ENCODE peak calls at places on chromosomes 13 and 19, in eight cellular contexts. One of them, this sample, is unnamed.

GRCh38 chr13:95128045-95128643 is 173.1 kb downstream of the ABCC4 start:
- DNase-seq in CD8-positive, alpha-beta T cell: no peak
- DNase-seq in AG10803: no peak
- DNase-seq in colonic mucosa: no peak
- DNase-seq in mucosa of descending colon: no peak
- DNase-seq in cardiac muscle cell: no peak
- DNase-seq in SK-N-MC: no peak
- DNase-seq in uterus: no peak
- DNase-seq in this sample: peak

GRCh38 chr13:23087884-23088283 is 92.9 kb upstream of the SGCG start:
- DNase-seq in CD8-positive, alpha-beta T cell: no peak
- DNase-seq in AG10803: peak
- DNase-seq in colonic mucosa: peak
- DNase-seq in mucosa of descending colon: no peak
- DNase-seq in cardiac muscle cell: peak
- DNase-seq in SK-N-MC: no peak
- DNase-seq in uterus: no peak
- DNase-seq in this sample: peak

GRCh38 chr19:42433503-42434260 is 6.5 kb upstream of the LIPE start:
- DNase-seq in CD8-positive, alpha-beta T cell: peak
- DNase-seq in AG10803: peak
- DNase-seq in colonic mucosa: peak
- DNase-seq in mucosa of descending colon: peak
- DNase-seq in cardiac muscle cell: peak
- DNase-seq in SK-N-MC: no peak
- DNase-seq in uterus: peak
- DNase-seq in this sample: peak

GRCh38 chr13:94658926-94659649 is 53.3 kb downstream of the SOX21 start:
- DNase-seq in CD8-positive, alpha-beta T cell: no peak
- DNase-seq in AG10803: no peak
- DNase-seq in colonic mucosa: no peak
- DNase-seq in mucosa of descending colon: no peak
- DNase-seq in cardiac muscle cell: no peak
- DNase-seq in SK-N-MC: no peak
- DNase-seq in uterus: no peak
- DNase-seq in this sample: no peak

GRCh38 chr19:40348125-40348913 is at the start of the genes C19orf47 and PLD3:
- DNase-seq in CD8-positive, alpha-beta T cell: peak
- DNase-seq in AG10803: peak
- DNase-seq in colonic mucosa: peak
- DNase-seq in mucosa of descending colon: peak
- DNase-seq in cardiac muscle cell: peak
- DNase-seq in SK-N-MC: peak
- DNase-seq in uterus: peak
- DNase-seq in this sample: peak

GRCh38 chr13:28329395-28330158 is 165.4 kb downstream of the FLT1 start:
- DNase-seq in CD8-positive, alpha-beta T cell: no peak
- DNase-seq in AG10803: peak
- DNase-seq in colonic mucosa: no peak
- DNase-seq in mucosa of descending colon: no peak
- DNase-seq in cardiac muscle cell: no peak
- DNase-seq in SK-N-MC: no peak
- DNase-seq in uterus: peak
- DNase-seq in this sample: no peak

GRCh38 chr19:15218501-15218900 is 13.7 kb downstream of the EPHX3 start:
- DNase-seq in CD8-positive, alpha-beta T cell: no peak
- DNase-seq in AG10803: no peak
- DNase-seq in colonic mucosa: no peak
- DNase-seq in mucosa of descending colon: no peak
- DNase-seq in cardiac muscle cell: no peak
- DNase-seq in SK-N-MC: no peak
- DNase-seq in uterus: no peak
- DNase-seq in this sample: no peak

GRCh38 chr13:54424344-54424743 is 1395.7 kb downstream of the OLFM4 start:
- DNase-seq in CD8-positive, alpha-beta T cell: no peak
- DNase-seq in AG10803: no peak
- DNase-seq in colonic mucosa: no peak
- DNase-seq in mucosa of descending colon: no peak
- DNase-seq in cardiac muscle cell: no peak
- DNase-seq in SK-N-MC: no peak
- DNase-seq in uterus: no peak
- DNase-seq in this sample: no peak

GRCh38 chr13:36913463-36913862 is 6.6 kb downstream of the SMAD9 start:
- DNase-seq in CD8-positive, alpha-beta T cell: no peak
- DNase-seq in AG10803: no peak
- DNase-seq in colonic mucosa: no peak
- DNase-seq in mucosa of descending colon: no peak
- DNase-seq in cardiac muscle cell: no peak
- DNase-seq in SK-N-MC: no peak
- DNase-seq in uterus: no peak
- DNase-seq in this sample: no peak

GRCh38 chr13:94480672-94481145 is 1.2 kb upstream of the DCT start:
- DNase-seq in CD8-positive, alpha-beta T cell: no peak
- DNase-seq in AG10803: peak
- DNase-seq in colonic mucosa: no peak
- DNase-seq in mucosa of descending colon: no peak
- DNase-seq in cardiac muscle cell: no peak
- DNase-seq in SK-N-MC: peak
- DNase-seq in uterus: no peak
- DNase-seq in this sample: no peak

GRCh38 chr13:89923731-89924130 is 1423.8 kb upstream of the MIR17HG start:
- DNase-seq in CD8-positive, alpha-beta T cell: no peak
- DNase-seq in AG10803: no peak
- DNase-seq in colonic mucosa: no peak
- DNase-seq in mucosa of descending colon: no peak
- DNase-seq in cardiac muscle cell: no peak
- DNase-seq in SK-N-MC: no peak
- DNase-seq in uterus: no peak
- DNase-seq in this sample: no peak

GRCh38 chr13:70098669-70099068 is 9.0 kb upstream of the ATXN8OS start:
- DNase-seq in CD8-positive, alpha-beta T cell: no peak
- DNase-seq in AG10803: no peak
- DNase-seq in colonic mucosa: no peak
- DNase-seq in mucosa of descending colon: no peak
- DNase-seq in cardiac muscle cell: peak
- DNase-seq in SK-N-MC: no peak
- DNase-seq in uterus: no peak
- DNase-seq in this sample: no peak

GRCh38 chr13:109036091-109036490 is 406.7 kb downstream of the MYO16 start:
- DNase-seq in CD8-positive, alpha-beta T cell: no peak
- DNase-seq in AG10803: peak
- DNase-seq in colonic mucosa: no peak
- DNase-seq in mucosa of descending colon: no peak
- DNase-seq in cardiac muscle cell: no peak
- DNase-seq in SK-N-MC: no peak
- DNase-seq in uterus: no peak
- DNase-seq in this sample: no peak

GRCh38 chr13:31116224-31116623 is 45.5 kb downstream of the HSPH1 start:
- DNase-seq in CD8-positive, alpha-beta T cell: no peak
- DNase-seq in AG10803: no peak
- DNase-seq in colonic mucosa: no peak
- DNase-seq in mucosa of descending colon: no peak
- DNase-seq in cardiac muscle cell: no peak
- DNase-seq in SK-N-MC: no peak
- DNase-seq in uterus: no peak
- DNase-seq in this sample: no peak

GRCh38 chr19:53183146-53183545 is 10.0 kb downstream of the ZNF665 start:
- DNase-seq in CD8-positive, alpha-beta T cell: no peak
- DNase-seq in AG10803: peak
- DNase-seq in colonic mucosa: no peak
- DNase-seq in mucosa of descending colon: no peak
- DNase-seq in cardiac muscle cell: no peak
- DNase-seq in SK-N-MC: no peak
- DNase-seq in uterus: no peak
- DNase-seq in this sample: no peak

GRCh38 chr13:33150146-33150545 is 133.9 kb downstream of the KL start:
- DNase-seq in CD8-positive, alpha-beta T cell: no peak
- DNase-seq in AG10803: no peak
- DNase-seq in colonic mucosa: no peak
- DNase-seq in mucosa of descending colon: no peak
- DNase-seq in cardiac muscle cell: no peak
- DNase-seq in SK-N-MC: no peak
- DNase-seq in uterus: no peak
- DNase-seq in this sample: peak

GRCh38 chr13:81760316-81760715 is 1419.4 kb upstream of the SPRY2 start:
- DNase-seq in CD8-positive, alpha-beta T cell: no peak
- DNase-seq in AG10803: no peak
- DNase-seq in colonic mucosa: no peak
- DNase-seq in mucosa of descending colon: no peak
- DNase-seq in cardiac muscle cell: no peak
- DNase-seq in SK-N-MC: no peak
- DNase-seq in uterus: no peak
- DNase-seq in this sample: no peak

GRCh38 chr19:24040621-24041020 is 46.4 kb upstream of the ZNF254 start:
- DNase-seq in CD8-positive, alpha-beta T cell: no peak
- DNase-seq in AG10803: no peak
- DNase-seq in colonic mucosa: no peak
- DNase-seq in mucosa of descending colon: no peak
- DNase-seq in cardiac muscle cell: no peak
- DNase-seq in SK-N-MC: no peak
- DNase-seq in uterus: no peak
- DNase-seq in this sample: no peak

GRCh38 chr13:42232671-42233070 is 39.3 kb upstream of the AKAP11 start:
- DNase-seq in CD8-positive, alpha-beta T cell: no peak
- DNase-seq in AG10803: no peak
- DNase-seq in colonic mucosa: no peak
- DNase-seq in mucosa of descending colon: no peak
- DNase-seq in cardiac muscle cell: no peak
- DNase-seq in SK-N-MC: no peak
- DNase-seq in uterus: no peak
- DNase-seq in this sample: no peak

GRCh38 chr19:52231154-52231565 is 38.2 kb upstream of the ZNF766 start:
- DNase-seq in CD8-positive, alpha-beta T cell: no peak
- DNase-seq in AG10803: no peak
- DNase-seq in colonic mucosa: no peak
- DNase-seq in mucosa of descending colon: no peak
- DNase-seq in cardiac muscle cell: no peak
- DNase-seq in SK-N-MC: no peak
- DNase-seq in uterus: no peak
- DNase-seq in this sample: no peak

GRCh38 chr19:7500811-7501450 is 12.1 kb upstream of the PEX11G start:
- DNase-seq in CD8-positive, alpha-beta T cell: peak
- DNase-seq in AG10803: no peak
- DNase-seq in colonic mucosa: peak
- DNase-seq in mucosa of descending colon: peak
- DNase-seq in cardiac muscle cell: peak
- DNase-seq in SK-N-MC: no peak
- DNase-seq in uterus: no peak
- DNase-seq in this sample: peak

GRCh38 chr13:32142956-32143375 is 111.4 kb downstream of the FRY start:
- DNase-seq in CD8-positive, alpha-beta T cell: no peak
- DNase-seq in AG10803: peak
- DNase-seq in colonic mucosa: no peak
- DNase-seq in mucosa of descending colon: no peak
- DNase-seq in cardiac muscle cell: peak
- DNase-seq in SK-N-MC: no peak
- DNase-seq in uterus: no peak
- DNase-seq in this sample: no peak

GRCh38 chr19:49502866-49503581 is 6.8 kb downstream of the RPS11 start:
- DNase-seq in CD8-positive, alpha-beta T cell: peak
- DNase-seq in AG10803: peak
- DNase-seq in colonic mucosa: no peak
- DNase-seq in mucosa of descending colon: no peak
- DNase-seq in cardiac muscle cell: peak
- DNase-seq in SK-N-MC: peak
- DNase-seq in uterus: peak
- DNase-seq in this sample: peak

DNA sequence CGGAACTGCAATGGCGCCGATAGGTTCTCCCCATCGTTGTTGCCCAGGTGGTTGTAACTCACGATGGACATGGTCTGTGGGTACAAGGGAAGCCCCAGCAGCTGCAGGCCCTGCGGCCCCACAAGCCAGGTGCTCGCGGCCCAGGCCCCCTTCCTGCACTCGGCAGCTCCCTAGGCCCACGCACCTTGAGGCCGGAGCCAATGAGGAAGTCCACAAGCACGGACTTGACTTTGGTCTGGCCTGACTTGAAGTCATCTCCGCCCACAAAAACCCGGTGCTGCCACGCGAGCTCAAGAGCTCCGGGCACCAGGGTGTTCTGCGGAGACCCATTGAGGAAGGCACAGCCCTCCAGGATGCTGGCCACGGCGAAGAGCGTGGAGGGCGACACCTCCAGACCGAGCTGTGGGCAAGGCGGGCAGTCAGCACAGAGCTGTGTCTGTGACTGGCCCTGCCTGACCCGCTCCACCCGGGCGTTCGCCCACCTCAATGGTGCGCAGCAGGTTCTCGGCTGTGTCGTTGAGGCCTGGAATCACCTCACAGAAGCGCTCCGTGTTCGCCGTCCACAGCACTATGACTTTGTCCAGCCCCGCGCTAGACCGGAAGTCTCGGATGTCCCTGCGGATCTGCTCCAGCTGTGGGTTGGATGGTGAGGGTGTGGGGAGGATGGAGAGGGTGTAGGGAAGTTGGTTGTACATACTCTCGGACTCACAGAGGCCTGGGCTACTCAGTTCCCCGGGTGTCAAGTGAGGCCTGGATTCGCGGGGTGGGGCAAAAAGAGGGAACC is 1.9 kb downstream of the ISYNA1 start:
- DNase-seq in CD8-positive, alpha-beta T cell: no peak
- DNase-seq in AG10803: no peak
- DNase-seq in colonic mucosa: no peak
- DNase-seq in mucosa of descending colon: no peak
- DNase-seq in cardiac muscle cell: no peak
- DNase-seq in SK-N-MC: no peak
- DNase-seq in uterus: no peak
- DNase-seq in this sample: no peak
- H3K4me3 ChIP-seq in CD8-positive, alpha-beta T cell: peak
- H3K4me3 ChIP-seq in AG10803: no peak
- H3K4me3 ChIP-seq in colonic mucosa: no peak
- H3K4me3 ChIP-seq in mucosa of descending colon: no peak
- H3K4me3 ChIP-seq in cardiac muscle cell: no peak
- H3K4me3 ChIP-seq in SK-N-MC: no peak
- H3K4me3 ChIP-seq in uterus: no peak
- H3K4me3 ChIP-seq in this sample: peak

GRCh38 chr13:106562301-106562700 is 5.6 kb downstream of the ARGLU1 start:
- DNase-seq in CD8-positive, alpha-beta T cell: no peak
- DNase-seq in AG10803: no peak
- DNase-seq in colonic mucosa: no peak
- DNase-seq in mucosa of descending colon: no peak
- DNase-seq in cardiac muscle cell: no peak
- DNase-seq in SK-N-MC: no peak
- DNase-seq in uterus: no peak
- DNase-seq in this sample: no peak
- H3K4me3 ChIP-seq in CD8-positive, alpha-beta T cell: no peak
- H3K4me3 ChIP-seq in AG10803: no peak
- H3K4me3 ChIP-seq in colonic mucosa: no peak
- H3K4me3 ChIP-seq in mucosa of descending colon: no peak
- H3K4me3 ChIP-seq in cardiac muscle cell: no peak
- H3K4me3 ChIP-seq in SK-N-MC: no peak
- H3K4me3 ChIP-seq in uterus: no peak
- H3K4me3 ChIP-seq in this sample: no peak

GRCh38 chr19:17264641-17264979 is at the start of gene USHBP1:
- DNase-seq in CD8-positive, alpha-beta T cell: no peak
- DNase-seq in AG10803: no peak
- DNase-seq in colonic mucosa: no peak
- DNase-seq in mucosa of descending colon: no peak
- DNase-seq in cardiac muscle cell: no peak
- DNase-seq in SK-N-MC: no peak
- DNase-seq in uterus: no peak
- DNase-seq in this sample: no peak
- H3K4me3 ChIP-seq in CD8-positive, alpha-beta T cell: no peak
- H3K4me3 ChIP-seq in AG10803: no peak
- H3K4me3 ChIP-seq in colonic mucosa: no peak
- H3K4me3 ChIP-seq in mucosa of descending colon: no peak
- H3K4me3 ChIP-seq in cardiac muscle cell: no peak
- H3K4me3 ChIP-seq in SK-N-MC: no peak
- H3K4me3 ChIP-seq in uterus: peak
- H3K4me3 ChIP-seq in this sample: no peak

GRCh38 chr13:104594801-104595200 is 1528.6 kb upstream of the SLC10A2 start:
- DNase-seq in CD8-positive, alpha-beta T cell: no peak
- DNase-seq in AG10803: no peak
- DNase-seq in colonic mucosa: no peak
- DNase-seq in mucosa of descending colon: no peak
- DNase-seq in cardiac muscle cell: no peak
- DNase-seq in SK-N-MC: no peak
- DNase-seq in uterus: no peak
- DNase-seq in this sample: no peak
- H3K4me3 ChIP-seq in CD8-positive, alpha-beta T cell: no peak
- H3K4me3 ChIP-seq in AG10803: no peak
- H3K4me3 ChIP-seq in colonic mucosa: no peak
- H3K4me3 ChIP-seq in mucosa of descending colon: no peak
- H3K4me3 ChIP-seq in cardiac muscle cell: no peak
- H3K4me3 ChIP-seq in SK-N-MC: no peak
- H3K4me3 ChIP-seq in uterus: no peak
- H3K4me3 ChIP-seq in this sample: no peak